ENCODE peak calls at places on chromosomes 4 and X, in ten cellular contexts. Z is GM03348; H is RCC 7860; S is PC-9; I is stimulated activated CD4-positive, alpha-beta T cell treated with anti-CD3 and anti-CD28 coated beads, TNF-alpha, amount 100 ng/mL, for 48 hours; Q is dermis blood vessel endothelial cell; R is HT-29; X is NCI-H1694; M is GM23338; F is dermis microvascular lymphatic vessel endothelial cell. U is an unnamed sample.

GRCh38 chr4:173318648-173319211 is 15.4 kb downstream of the HMGB2 start:
- DNase-seq in Z (peak; percentile 23), H (peak; percentile 13), S (no peak), I (no peak), Q (peak; percentile 68), R (peak; percentile 29), X (peak; percentile 49), M (peak; percentile 35), F (peak; percentile 59), U (no peak)

GRCh38 chrX:55521687-55522086 is 32.0 kb upstream of the USP51 start:
- DNase-seq in Z (no peak), H (no peak), S (no peak), I (no peak), Q (no peak), R (no peak), X (no peak), M (no peak), F (no peak), U (no peak)

GRCh38 chr4:88976514-88977035 is 80.4 kb downstream of the FAM13A start:
- DNase-seq in Z (no peak), H (no peak), S (no peak), I (no peak), Q (no peak), R (peak; percentile 16), X (no peak), M (no peak), F (no peak), U (no peak)

GRCh38 chrX:70554081-70554480 is 109.4 kb downstream of the DLG3 start:
- DNase-seq in Z (peak; percentile 22), H (no peak), S (peak; percentile 35), I (no peak), Q (peak; percentile 21), R (peak; percentile 50), X (no peak), M (peak; percentile 13), F (peak; percentile 3), U (no peak)

GRCh38 chrX:86051741-86052140 is 4.4 kb upstream of the CHM start:
- DNase-seq in Z (no peak), H (no peak), S (no peak), I (no peak), Q (no peak), R (no peak), X (no peak), M (no peak), F (no peak), U (no peak)

GRCh38 chr4:54082168-54082567 is 17.8 kb upstream of the CHIC2 start:
- DNase-seq in Z (peak; percentile 84), H (peak; percentile 95), S (peak; percentile 91), I (no peak), Q (peak; percentile 95), R (peak; percentile 83), X (peak; percentile 38), M (no peak), F (peak; percentile 97), U (peak; percentile 92)

GRCh38 chr4:78788005-78788889 is 12.1 kb downstream of the BMP2K start:
- DNase-seq in Z (no peak), H (peak; percentile 51), S (no peak), I (no peak), Q (no peak), R (no peak), X (no peak), M (no peak), F (no peak), U (no peak)

GRCh38 chrX:17669891-17670290 is 67.4 kb upstream of the SCML1 start:
- DNase-seq in Z (no peak), H (no peak), S (no peak), I (no peak), Q (no peak), R (no peak), X (no peak), M (no peak), F (no peak), U (no peak)

GRCh38 chr4:169404959-169405358 is 134.2 kb upstream of the SH3RF1 start:
- DNase-seq in Z (peak; percentile 32), H (no peak), S (peak; percentile 65), I (no peak), Q (peak; percentile 92), R (no peak), X (no peak), M (peak; percentile 78), F (peak; percentile 95), U (no peak)

GRCh38 chr4:106502106-106502699 is 133.6 kb upstream of the GIMD1 start:
- DNase-seq in Z (peak; percentile 61), H (peak; percentile 31), S (no peak), I (no peak), Q (peak; percentile 79), R (peak; percentile 80), X (peak; percentile 19), M (peak; percentile 86), F (peak; percentile 67), U (peak; percentile 1)

GRCh38 chr4:8730159-8730558 is 137.6 kb downstream of the CPZ start:
- DNase-seq in Z (no peak), H (no peak), S (no peak), I (no peak), Q (no peak), R (no peak), X (no peak), M (no peak), F (no peak), U (no peak)

GRCh38 chr4:98474408-98474844 is 184.0 kb downstream of the TSPAN5 start:
- DNase-seq in Z (no peak), H (peak; percentile 71), S (peak; percentile 53), I (no peak), Q (no peak), R (no peak), X (no peak), M (no peak), F (no peak), U (no peak)

GRCh38 chrX:11944486-11944885 is 186.4 kb downstream of the MSL3 start:
- DNase-seq in Z (peak; percentile 54), H (peak; percentile 6), S (no peak), I (no peak), Q (peak; percentile 66), R (no peak), X (no peak), M (peak; percentile 74), F (peak; percentile 59), U (peak; percentile 1)

GRCh38 chr4:142406917-142407501 is 439.1 kb downstream of the INPP4B start:
- DNase-seq in Z (no peak), H (no peak), S (no peak), I (no peak), Q (no peak), R (no peak), X (no peak), M (no peak), F (no peak), U (no peak)

GRCh38 chr4:38455092-38455855 is 208.7 kb upstream of the KLF3 start:
- DNase-seq in Z (no peak), H (no peak), S (no peak), I (no peak), Q (no peak), R (peak; percentile 26), X (no peak), M (no peak), F (no peak), U (no peak)

U was measured in SW 1271.